ENCODE peak calls at places on chromosomes 16 and 17, in nine cellular contexts. D, M, H, Q, L, R, W, S and I are unnamed samples.

GRCh38 chr16:22369221-22369811 is 5.1 kb downstream of the CDR2 start:
- DNase-seq in D (peak; percentile 79), M (no peak), H (no peak), Q (peak; percentile 37), L (no peak), R (peak; percentile 78), W (no peak), S (no peak), I (no peak)

GRCh38 chr17:73030995-73031394 is 61.5 kb downstream of the SLC39A11 start:
- DNase-seq in D (no peak), M (no peak), H (no peak), Q (no peak), L (no peak), R (no peak), W (no peak), S (no peak), I (no peak)

GRCh38 chr16:52386694-52387093 is 160.2 kb downstream of the TOX3 start:
- DNase-seq in D (no peak), M (no peak), H (no peak), Q (no peak), L (no peak), R (no peak), W (no peak), S (no peak), I (no peak)

GRCh38 chr17:57625511-57625910 is 119.6 kb downstream of the CCDC182 start:
- DNase-seq in D (no peak), M (no peak), H (no peak), Q (no peak), L (no peak), R (no peak), W (no peak), S (no peak), I (no peak)

GRCh38 chr16:89042711-89043551 is 50.7 kb upstream of the ACSF3 start:
- DNase-seq in D (no peak), M (no peak), H (no peak), Q (no peak), L (peak; percentile 34), R (no peak), W (no peak), S (no peak), I (no peak)

GRCh38 chr16:82344157-82344556 is 174.1 kb upstream of the MPHOSPH6 start:
- DNase-seq in D (no peak), M (no peak), H (no peak), Q (no peak), L (no peak), R (peak; percentile 3), W (no peak), S (no peak), I (peak; percentile 38)

GRCh38 chr17:7438050-7438614 is 1.2 kb upstream of the FGF11 start:
- DNase-seq in D (no peak), M (no peak), H (peak; percentile 39), Q (peak; percentile 52), L (peak; percentile 86), R (peak; percentile 17), W (no peak), S (peak; percentile 78), I (peak; percentile 72)

GRCh38 chr16:81018496-81018895 is 11.5 kb downstream of the CENPN start:
- DNase-seq in D (no peak), M (no peak), H (no peak), Q (no peak), L (no peak), R (no peak), W (no peak), S (no peak), I (no peak)

GRCh38 chr16:6019490-6019991 is 921.9 kb upstream of the EEF2KMT start:
- DNase-seq in D (no peak), M (no peak), H (no peak), Q (no peak), L (no peak), R (no peak), W (no peak), S (no peak), I (no peak)

GRCh38 chr16:88549671-88550643 is 20.2 kb upstream of the ZC3H18 start:
- DNase-seq in D (no peak), M (no peak), H (no peak), Q (no peak), L (no peak), R (no peak), W (no peak), S (no peak), I (peak; percentile 65)

GRCh38 chr17:81681672-81682071 is 1.9 kb downstream of the ARL16 start:
- DNase-seq in D (no peak), M (no peak), H (no peak), Q (no peak), L (no peak), R (no peak), W (no peak), S (no peak), I (peak; percentile 49)

GRCh38 chr16:49437344-49437743 is 63.7 kb downstream of the C16orf78 start:
- DNase-seq in D (no peak), M (no peak), H (no peak), Q (no peak), L (no peak), R (no peak), W (no peak), S (no peak), I (no peak)

GRCh38 chr17:4004517-4005295 is 40.5 kb upstream of the ATP2A3 start:
- DNase-seq in D (no peak), M (no peak), H (no peak), Q (peak; percentile 50), L (peak; percentile 78), R (peak; percentile 47), W (peak; percentile 65), S (peak; percentile 46), I (peak; percentile 64)

GRCh38 chr17:39769974-39770587 is 32.3 kb downstream of the GRB7 start:
- DNase-seq in D (peak; percentile 32), M (peak; percentile 75), H (peak; percentile 100), Q (no peak), L (no peak), R (no peak), W (no peak), S (no peak), I (no peak)

GRCh38 chr17:83161298-83162034 is 82.1 kb downstream of the METRNL start:
- DNase-seq in D (peak; percentile 92), M (peak; percentile 47), H (no peak), Q (no peak), L (no peak), R (peak; percentile 6), W (no peak), S (no peak), I (peak; percentile 15)

GRCh38 chr16:57604177-57604576 is 24.3 kb upstream of the ADGRG1 start:
- DNase-seq in D (no peak), M (no peak), H (no peak), Q (no peak), L (no peak), R (no peak), W (peak; percentile 1), S (no peak), I (no peak)

GRCh38 chr17:29086628-29087332 is 43.8 kb downstream of the PIPOX start:
- DNase-seq in D (peak; percentile 19), M (no peak), H (no peak), Q (no peak), L (no peak), R (no peak), W (no peak), S (no peak), I (no peak)

GRCh38 chr16:89581861-89582563 is 6.5 kb downstream of the CPNE7 start:
- DNase-seq in D (peak; percentile 79), M (peak; percentile 62), H (no peak), Q (no peak), L (no peak), R (peak; percentile 78), W (no peak), S (no peak), I (no peak)

GRCh38 chr17:75182319-75182568 is 515 bp downstream of the SUMO2 start:
- DNase-seq in D (no peak), M (no peak), H (no peak), Q (no peak), L (no peak), R (no peak), W (no peak), S (no peak), I (no peak)

GRCh38 chr17:38466346-38467315 is 38.4 kb downstream of the ARHGAP23 start:
- DNase-seq in D (no peak), M (no peak), H (no peak), Q (no peak), L (no peak), R (no peak), W (no peak), S (peak; percentile 42), I (no peak)

GRCh38 chr16:8924214-8924613 is 39.5 kb downstream of the USP7 start:
- DNase-seq in D (no peak), M (no peak), H (no peak), Q (no peak), L (no peak), R (no peak), W (no peak), S (peak; percentile 60), I (no peak)
- H3K27ac ChIP-seq in D (no peak overlapping the region), M (no peak overlapping the region), H (no peak overlapping the region), Q (no peak overlapping the region), L (no peak overlapping the region), R (no peak overlapping the region), W (no peak overlapping the region), S (no peak overlapping the region), I (no peak overlapping the region)

GRCh38 chr16:29011851-29012250 is 27.0 kb downstream of the LAT start:
- DNase-seq in D (no peak), M (no peak), H (no peak), Q (no peak), L (no peak), R (no peak), W (no peak), S (no peak), I (no peak)
- H3K4me1 ChIP-seq in D (peaks cover 2% of the 10 kb centered on the region), M (peaks cover 4% of the 10 kb centered on the region), H (no peaks in the 10 kb centered on the region), Q (no peaks in the 10 kb centered on the region), L (peaks cover 15% of the 10 kb centered on the region), R (no peaks in the 10 kb centered on the region), W (no peaks in the 10 kb centered on the region), S (no peaks in the 10 kb centered on the region), I (no peaks in the 10 kb centered on the region)

DNA sequence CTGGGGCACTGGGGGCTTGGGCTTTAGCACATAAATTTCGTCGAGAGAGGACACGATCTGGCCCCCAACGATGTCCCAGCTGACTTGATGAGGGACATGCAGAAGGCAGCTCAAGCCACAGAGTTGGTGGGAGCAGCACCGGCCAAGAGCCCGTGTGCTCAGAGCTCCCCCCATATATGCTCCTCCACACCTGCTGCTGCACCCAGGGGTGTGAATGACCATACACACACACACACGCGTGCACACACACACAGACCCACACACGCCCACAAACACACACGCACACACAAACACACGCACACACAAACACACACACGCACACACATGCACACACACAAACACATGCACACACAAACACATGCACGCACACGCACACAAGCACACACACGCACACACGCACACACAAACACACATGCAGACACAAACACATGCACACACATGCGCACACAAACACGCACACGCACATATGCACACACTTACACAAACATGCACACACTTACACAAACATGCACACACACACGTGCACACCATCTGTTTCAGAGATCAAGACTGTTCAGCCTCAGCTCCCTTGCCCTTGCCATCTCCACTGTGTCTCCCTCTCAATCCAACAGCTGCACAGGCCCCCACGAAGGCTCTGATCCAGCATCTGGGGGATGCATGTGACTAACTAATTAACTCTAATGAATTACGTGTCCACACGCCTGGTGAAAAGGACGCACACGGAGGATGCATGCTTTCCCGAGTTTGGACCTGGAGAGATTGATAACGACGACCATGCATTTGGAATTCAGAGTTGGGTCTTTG is 85.6 kb upstream of the TNRC6C start:
- DNase-seq in D (no peak), M (no peak), H (no peak), Q (no peak), L (peak; percentile 32), R (no peak), W (no peak), S (no peak), I (no peak)
- H3K27ac ChIP-seq in D (no peak overlapping the region), M (no peak overlapping the region), H (no peak overlapping the region), Q (no peak overlapping the region), L (no peak overlapping the region), R (no peak overlapping the region), W (no peak overlapping the region), S (no peak overlapping the region), I (no peak overlapping the region)

GRCh38 chr17:15958484-15958854 is 13.5 kb downstream of the ADORA2B start:
- DNase-seq in D (no peak), M (no peak), H (no peak), Q (no peak), L (no peak), R (no peak), W (no peak), S (no peak), I (no peak)
- H3K4me1 ChIP-seq in D (peaks cover 22% of the 10 kb centered on the region), M (peaks cover 45% of the 10 kb centered on the region), H (peaks cover 57% of the 10 kb centered on the region), Q (no peaks in the 10 kb centered on the region), L (peaks cover 21% of the 10 kb centered on the region), R (no peaks in the 10 kb centered on the region), W (no peaks in the 10 kb centered on the region), S (no peaks in the 10 kb centered on the region), I (no peaks in the 10 kb centered on the region)